ENCODE peak calls at places on chromosomes 16 and 17, in seven cellular contexts. P is GM12878, N is HCT116, C is SK-N-SH, J is H1, X is K562, U is HepG2. S is an unnamed sample.

GRCh38 chr17:43660816-43661493 is 767 bp downstream of the MEOX1 start:
- DNase-seq in P (no peak), N (no peak), C (no peak), J (no peak), X (no peak), U (no peak), S (no peak)

GRCh38 chr17:66509913-66510312 is 207.5 kb downstream of the PRKCA start:
- DNase-seq in P (no peak), N (no peak), C (no peak), J (no peak), X (no peak), U (no peak), S (no peak)

GRCh38 chr16:48277158-48277557 is 29.8 kb upstream of the ABCC11 start:
- DNase-seq in P (no peak), N (no peak), C (no peak), J (no peak), X (no peak), U (no peak), S (no peak)

GRCh38 chr16:79164378-79164720 is 436.2 kb downstream of the MAF start:
- DNase-seq in P (no peak), N (no peak), C (no peak), J (no peak), X (no peak), U (no peak), S (no peak)

GRCh38 chr16:27883576-27883975 is 179.9 kb downstream of the GSG1L start:
- DNase-seq in P (no peak), N (no peak), C (no peak), J (no peak), X (no peak), U (no peak), S (no peak)

GRCh38 chr17:31907342-31907975 is 6.0 kb upstream of the UTP6 start:
- DNase-seq in P (no peak), N (no peak), C (no peak), J (no peak), X (no peak), U (no peak), S (peak)

GRCh38 chr17:51085150-51085805 is 35.4 kb downstream of the SPAG9 start:
- DNase-seq in P (no peak), N (no peak), C (no peak), J (no peak), X (no peak), U (no peak), S (no peak)

GRCh38 chr17:45332989-45333701 is 16.3 kb upstream of the MAP3K14 start:
- DNase-seq in P (no peak), N (no peak), C (no peak), J (no peak), X (peak), U (no peak), S (no peak)

GRCh38 chr16:57834936-57835335 is 32.6 kb upstream of the KIFC3 start:
- DNase-seq in P (no peak), N (no peak), C (no peak), J (no peak), X (no peak), U (no peak), S (no peak)

GRCh38 chr16:84526794-84527485 is 22.5 kb upstream of the MEAK7 start:
- DNase-seq in P (no peak), N (no peak), C (no peak), J (no peak), X (no peak), U (no peak), S (no peak)

GRCh38 chr16:46996391-46996790 is 22.9 kb upstream of the DNAJA2 start:
- DNase-seq in P (no peak), N (no peak), C (no peak), J (no peak), X (no peak), U (no peak), S (no peak)

GRCh38 chr17:30824002-30824355 is 513 bp downstream of the CRLF3 start:
- DNase-seq in P (no peak), N (no peak), C (peak), J (no peak), X (peak), U (no peak), S (peak)

GRCh38 chr16:72836985-72837384 is 210.9 kb downstream of the ZFHX3 start:
- DNase-seq in P (no peak), N (no peak), C (no peak), J (no peak), X (peak), U (peak), S (peak)

GRCh38 chr16:87064731-87065720 is 252.2 kb downstream of the C16orf95 start:
- DNase-seq in P (no peak), N (no peak), C (no peak), J (no peak), X (no peak), U (no peak), S (no peak)

GRCh38 chr17:59370580-59371299 is 39.3 kb downstream of the YPEL2 start:
- DNase-seq in P (no peak), N (no peak), C (no peak), J (no peak), X (no peak), U (no peak), S (no peak)

GRCh38 chr17:56890906-56891674 is 22.8 kb downstream of the TRIM25 start:
- DNase-seq in P (no peak), N (no peak), C (no peak), J (no peak), X (no peak), U (no peak), S (peak)

GRCh38 chr17:63153488-63153887 is 187.5 kb downstream of the TANC2 start:
- DNase-seq in P (no peak), N (no peak), C (no peak), J (no peak), X (no peak), U (no peak), S (no peak)

GRCh38 chr17:50882851-50883250 is 16.7 kb upstream of the TOB1 start:
- DNase-seq in P (no peak), N (peak), C (no peak), J (no peak), X (no peak), U (no peak), S (no peak)

GRCh38 chr17:21211825-21212479 is 2.0 kb downstream of the TMEM11 start:
- DNase-seq in P (no peak), N (no peak), C (no peak), J (no peak), X (no peak), U (no peak), S (no peak)

GRCh38 chr17:61251939-61252865 is 147.4 kb upstream of the TBX2 start:
- DNase-seq in P (no peak), N (no peak), C (peak), J (no peak), X (no peak), U (no peak), S (no peak)

GRCh38 chr17:44159519-44160210 is 10.8 kb upstream of the ASB16 start:
- DNase-seq in P (no peak), N (no peak), C (no peak), J (no peak), X (peak), U (no peak), S (no peak)

GRCh38 chr17:29451338-29451737 is 61.2 kb downstream of the TAOK1 start:
- DNase-seq in P (no peak), N (no peak), C (no peak), J (no peak), X (no peak), U (no peak), S (no peak)

GRCh38 chr16:72924487-72924886 is 123.4 kb downstream of the ZFHX3 start:
- DNase-seq in P (no peak), N (no peak), C (no peak), J (no peak), X (no peak), U (no peak), S (no peak)

GRCh38 chr17:21129023-21129681 is 2.4 kb downstream of the DHRS7B start:
- DNase-seq in P (no peak), N (no peak), C (peak), J (no peak), X (no peak), U (peak), S (peak)

GRCh38 chr16:69083306-69083941 is 22.0 kb upstream of the HAS3 start:
- DNase-seq in P (no peak), N (no peak), C (no peak), J (no peak), X (no peak), U (no peak), S (no peak)
- TF ChIP-seq JUND in P (no peak), N (no peak), C (no peak), J (no peak), X (no peak), U (no peak), S (no peak)

GRCh38 chr17:75459590-75460267 is 3.3 kb downstream of the TMEM94 start:
- DNase-seq in P (peak), N (no peak), C (no peak), J (no peak), X (no peak), U (peak), S (peak)

GRCh38 chr17:75457047-75457654 is 716 bp downstream of the TMEM94 start:
- DNase-seq in P (no peak), N (no peak), C (peak), J (peak), X (peak), U (no peak), S (no peak)

GRCh38 chr17:75460295-75460694 is 3.9 kb downstream of the TMEM94 start:
- DNase-seq in P (no peak), N (no peak), C (no peak), J (no peak), X (no peak), U (no peak), S (no peak)

GRCh38 chr17:75456417-75457046 is at the start of gene TMEM94:
- DNase-seq in P (peak), N (peak), C (peak), J (peak), X (peak), U (peak), S (peak)

GRCh38 chr17:75459246-75459589 is 2.8 kb downstream of the TMEM94 start:
- DNase-seq in P (no peak), N (no peak), C (no peak), J (no peak), X (no peak), U (no peak), S (no peak)
- TF ChIP-seq JUND in P (no peak), N (no peak), C (no peak), J (no peak), X (no peak), U (no peak), S (no peak)

GRCh38 chr17:78709119-78709681 is 72.9 kb downstream of the CYTH1 start:
- DNase-seq in P (no peak), N (no peak), C (no peak), J (no peak), X (no peak), U (no peak), S (no peak)
- TF ChIP-seq JUND in P (no peak), N (no peak), C (no peak), J (no peak), X (no peak), U (no peak), S (no peak)

DNA sequence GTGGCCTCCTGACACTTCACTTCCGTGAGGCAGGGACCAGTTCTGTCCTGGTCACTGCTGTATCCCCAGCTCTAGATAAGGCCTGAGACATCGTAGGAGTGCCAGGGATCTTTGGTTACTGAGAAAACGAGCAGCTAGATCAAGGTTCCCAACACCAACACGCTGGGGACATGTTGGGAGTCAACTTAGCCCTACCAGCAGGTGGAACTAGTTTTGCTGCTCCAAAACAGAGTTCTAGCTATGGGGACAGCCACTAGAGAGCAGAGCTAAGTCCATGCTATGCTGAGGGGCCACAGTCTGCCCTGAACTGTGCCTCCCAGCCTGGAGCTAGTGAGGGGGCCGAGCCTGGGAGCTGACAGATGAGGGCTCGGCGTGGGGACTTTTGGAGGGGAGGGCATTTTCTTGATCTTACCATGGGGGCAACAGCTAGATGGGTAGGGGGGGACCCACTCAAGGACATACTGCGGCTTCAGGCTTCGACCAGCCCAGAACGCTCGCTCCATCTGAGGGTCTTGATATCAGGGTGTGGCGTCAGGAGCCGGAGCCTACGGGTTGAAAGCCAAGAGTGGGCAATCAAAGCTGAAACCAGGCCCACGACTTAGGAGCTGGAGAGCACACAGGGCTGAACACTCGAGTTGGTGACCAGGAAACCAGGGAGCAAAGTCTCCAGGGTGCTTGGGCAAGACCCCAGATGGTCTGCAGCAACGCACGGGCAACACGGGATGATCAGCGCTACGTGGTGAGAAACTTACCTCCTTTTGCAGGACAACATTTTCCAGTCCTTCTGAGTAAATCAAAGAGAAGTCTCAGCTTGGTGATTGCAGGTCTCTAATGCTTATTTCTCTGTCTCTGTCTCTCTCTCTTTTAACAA is 13.4 kb downstream of the SNX20 start:
- DNase-seq in P (no peak), N (no peak), C (no peak), J (no peak), X (no peak), U (no peak), S (no peak)
- TF ChIP-seq JUND in P (no peak), N (no peak), C (no peak), J (no peak), X (no peak), U (no peak), S (no peak)

GRCh38 chr16:7272567-7273158 is 60.0 kb upstream of the RBFOX1 start:
- DNase-seq in P (no peak), N (no peak), C (no peak), J (no peak), X (no peak), U (no peak), S (no peak)

GRCh38 chr16:7278636-7279035 is 54.0 kb upstream of the RBFOX1 start:
- DNase-seq in P (no peak), N (no peak), C (no peak), J (no peak), X (no peak), U (no peak), S (no peak)
- TF ChIP-seq JUND in P (no peak), N (no peak), C (no peak), J (no peak), X (no peak), U (no peak), S (no peak)

DNA sequence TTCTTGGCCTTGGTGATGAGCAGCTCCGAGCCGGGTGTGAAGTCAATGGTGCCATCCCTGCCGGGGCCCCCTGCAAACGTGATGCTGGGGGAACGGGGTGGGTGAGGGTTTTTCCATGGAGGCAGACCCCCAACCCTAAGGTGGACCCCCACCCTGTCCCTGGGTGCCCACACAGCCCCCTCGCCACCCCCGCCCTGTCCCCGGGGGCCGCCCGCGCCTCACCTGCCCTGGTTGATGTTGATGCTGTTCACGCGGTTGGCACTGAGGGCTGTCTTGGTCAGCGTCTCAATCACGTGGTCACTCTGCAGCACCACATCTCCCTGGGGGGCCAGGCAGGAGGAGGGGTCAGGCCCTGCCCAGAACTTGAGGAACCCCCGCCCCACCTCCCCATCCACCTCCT is 11.2 kb upstream of the CRK start:
- DNase-seq in P (no peak), N (no peak), C (peak), J (no peak), X (no peak), U (no peak), S (no peak)
- TF ChIP-seq JUND in P (no peak), N (no peak), C (no peak), J (no peak), X (no peak), U (no peak), S (no peak)

GRCh38 chr17:49390548-49391324 is 23.9 kb downstream of the PHB1 start:
- DNase-seq in P (no peak), N (no peak), C (no peak), J (no peak), X (peak), U (peak), S (peak)

GRCh38 chr17:49388692-49389513 is 25.8 kb downstream of the PHB1 start:
- DNase-seq in P (no peak), N (no peak), C (no peak), J (no peak), X (no peak), U (no peak), S (no peak)

GRCh38 chr17:49386373-49386772 is 24.3 kb upstream of the ZNF652 start:
- DNase-seq in P (no peak), N (no peak), C (no peak), J (no peak), X (no peak), U (no peak), S (no peak)

GRCh38 chr17:49387374-49388289 is 25.6 kb upstream of the ZNF652 start:
- DNase-seq in P (no peak), N (no peak), C (no peak), J (no peak), X (peak), U (no peak), S (no peak)

GRCh38 chr17:49388290-49388640 is 26.2 kb upstream of the ZNF652 start:
- DNase-seq in P (no peak), N (no peak), C (no peak), J (no peak), X (no peak), U (no peak), S (no peak)
- TF ChIP-seq JUND in P (no peak), N (no peak), C (no peak), J (no peak), X (no peak), U (no peak), S (no peak)

GRCh38 chr16:23232806-23233205 is 50.3 kb downstream of the SCNN1G start:
- DNase-seq in P (no peak), N (no peak), C (no peak), J (no peak), X (no peak), U (no peak), S (no peak)
- TF ChIP-seq JUND in P (no peak), N (no peak), C (no peak), J (no peak), X (no peak), U (no peak), S (no peak)